ENCODE peak calls at places on chromosomes 7 and 10, in ten cellular contexts. N is SJSA1, A is HEK293T, J is amniotic epithelial cell, K is AG20443, Z is pancreas, T is T-helper 9 cell, W is GDM1, M is GM13977, Q is LoVo. Y is an unnamed sample.

GRCh38 chr10:119863951-119864565 is 8.6 kb downstream of the MCMBP start:
- DNase-seq in N (no peak), A (no peak), J (no peak), K (no peak), Z (no peak), T (no peak), W (no peak), M (no peak), Q (no peak), Y (no peak)

GRCh38 chr7:79683916-79684315 is 230.4 kb upstream of the MAGI2 start:
- DNase-seq in N (no peak), A (no peak), J (no peak), K (no peak), Z (no peak), T (no peak), W (no peak), M (no peak), Q (no peak), Y (no peak)

GRCh38 chr7:65265959-65266519 is 107.6 kb upstream of the ZNF92 start:
- DNase-seq in N (no peak), A (no peak), J (no peak), K (no peak), Z (no peak), T (no peak), W (no peak), M (no peak), Q (no peak), Y (no peak)

GRCh38 chr7:1530946-1531262 is 402 bp downstream of the MAFK start:
- DNase-seq in N (no peak), A (no peak), J (no peak), K (no peak), Z (no peak), T (no peak), W (no peak), M (no peak), Q (no peak), Y (no peak)

GRCh38 chr7:128961030-128961659 is 23.4 kb downstream of the IRF5 start:
- DNase-seq in N (no peak), A (no peak), J (peak), K (no peak), Z (no peak), T (no peak), W (no peak), M (no peak), Q (no peak), Y (no peak)

GRCh38 chr10:70692043-70692603 is 19.8 kb downstream of the ADAMTS14 start:
- DNase-seq in N (no peak), A (no peak), J (no peak), K (no peak), Z (no peak), T (no peak), W (no peak), M (no peak), Q (no peak), Y (no peak)

GRCh38 chr7:124275411-124275810 is 242.5 kb upstream of the TMEM229A start:
- DNase-seq in N (no peak), A (no peak), J (peak), K (no peak), Z (no peak), T (no peak), W (no peak), M (no peak), Q (no peak), Y (no peak)

GRCh38 chr7:80439894-80440811 is 71.7 kb downstream of the GNAT3 start:
- DNase-seq in N (no peak), A (no peak), J (peak), K (peak), Z (no peak), T (no peak), W (no peak), M (no peak), Q (peak), Y (no peak)

GRCh38 chr7:1647961-1648631 is 22.0 kb upstream of the ELFN1 start:
- DNase-seq in N (no peak), A (no peak), J (no peak), K (peak), Z (peak), T (no peak), W (no peak), M (no peak), Q (no peak), Y (peak)

GRCh38 chr7:85773116-85773783 is 586.4 kb upstream of the SEMA3D start:
- DNase-seq in N (no peak), A (no peak), J (peak), K (peak), Z (no peak), T (no peak), W (no peak), M (no peak), Q (no peak), Y (no peak)

GRCh38 chr10:108749042-108749441 is 1174.3 kb downstream of the XPNPEP1 start:
- DNase-seq in N (no peak), A (no peak), J (no peak), K (no peak), Z (no peak), T (no peak), W (no peak), M (no peak), Q (no peak), Y (no peak)

GRCh38 chr10:45439873-45440272 is 65.9 kb downstream of the ALOX5 start:
- DNase-seq in N (no peak), A (no peak), J (no peak), K (no peak), Z (no peak), T (no peak), W (no peak), M (no peak), Q (no peak), Y (no peak)

GRCh38 chr10:77031531-77031930 is 606.1 kb downstream of the KCNMA1 start:
- DNase-seq in N (no peak), A (no peak), J (no peak), K (no peak), Z (no peak), T (no peak), W (no peak), M (no peak), Q (no peak), Y (no peak)

GRCh38 chr7:44145969-44146897 is 5.1 kb upstream of the MYL7 start:
- DNase-seq in N (peak), A (peak), J (peak), K (peak), Z (peak), T (peak), W (no peak), M (peak), Q (no peak), Y (peak)

GRCh38 chr10:310976-311639 is 175.9 kb downstream of the ZMYND11 start:
- DNase-seq in N (peak), A (no peak), J (peak), K (no peak), Z (no peak), T (no peak), W (no peak), M (no peak), Q (no peak), Y (no peak)

GRCh38 chr10:99484626-99485581 is 47.8 kb upstream of the NKX2-3 start:
- DNase-seq in N (no peak), A (peak), J (no peak), K (no peak), Z (no peak), T (no peak), W (no peak), M (no peak), Q (no peak), Y (no peak)

GRCh38 chr10:96395931-96396877 is 37.4 kb upstream of the OPALIN start:
- DNase-seq in N (peak), A (peak), J (peak), K (peak), Z (peak), T (peak), W (peak), M (peak), Q (peak), Y (peak)

GRCh38 chr7:75872073-75872782 is 6.6 kb upstream of the RHBDD2 start:
- DNase-seq in N (no peak), A (no peak), J (peak), K (no peak), Z (no peak), T (no peak), W (no peak), M (no peak), Q (no peak), Y (no peak)

GRCh38 chr10:116272497-116273221 is at the start of gene GFRA1:
- DNase-seq in N (peak), A (peak), J (no peak), K (peak), Z (peak), T (no peak), W (no peak), M (peak), Q (no peak), Y (no peak)

GRCh38 chr10:115659616-115660015 is 566.5 kb downstream of the ATRNL1 start:
- DNase-seq in N (no peak), A (no peak), J (peak), K (no peak), Z (no peak), T (no peak), W (no peak), M (no peak), Q (no peak), Y (no peak)

GRCh38 chr10:75272896-75273295 is 37.1 kb upstream of the COMTD1 start:
- DNase-seq in N (no peak), A (no peak), J (no peak), K (peak), Z (no peak), T (no peak), W (no peak), M (no peak), Q (no peak), Y (no peak)